ENCODE peak calls at places on chromosomes 11 and 22, in six cellular contexts. X, K, Q, B, E and Y are unnamed samples.

GRCh38 chr11:105609832-105610781 is at the start of gene GRIA4:
- DNase-seq in X (peak), K (no peak), Q (no peak), B (peak), E (peak), Y (peak)

GRCh38 chr11:394034-394857 is at the start of gene PKP3:
- DNase-seq in X (no peak), K (peak), Q (no peak), B (no peak), E (no peak), Y (peak)

GRCh38 chr22:43257549-43257948 is 70.6 kb upstream of the TTLL12 start:
- DNase-seq in X (no peak), K (no peak), Q (no peak), B (no peak), E (no peak), Y (peak)

GRCh38 chr11:86047275-86047991 is 21.5 kb downstream of the PICALM start:
- DNase-seq in X (no peak), K (no peak), Q (no peak), B (no peak), E (no peak), Y (no peak)

GRCh38 chr11:23959466-23959865 is 537.4 kb upstream of the LUZP2 start:
- DNase-seq in X (no peak), K (no peak), Q (no peak), B (no peak), E (no peak), Y (no peak)

GRCh38 chr11:14380947-14381555 is 22.1 kb upstream of the RRAS2 start:
- DNase-seq in X (peak), K (no peak), Q (no peak), B (peak), E (peak), Y (peak)

GRCh38 chr11:73784080-73784634 is 3.5 kb upstream of the MRPL48 start:
- DNase-seq in X (no peak), K (peak), Q (no peak), B (no peak), E (no peak), Y (no peak)

GRCh38 chr11:69153661-69154060 is 2.1 kb upstream of the SMIM38 start:
- DNase-seq in X (no peak), K (no peak), Q (no peak), B (no peak), E (no peak), Y (no peak)

GRCh38 chr11:10550503-10550902 is 9.5 kb upstream of the RNF141 start:
- DNase-seq in X (no peak), K (no peak), Q (no peak), B (no peak), E (no peak), Y (no peak)

DNA sequence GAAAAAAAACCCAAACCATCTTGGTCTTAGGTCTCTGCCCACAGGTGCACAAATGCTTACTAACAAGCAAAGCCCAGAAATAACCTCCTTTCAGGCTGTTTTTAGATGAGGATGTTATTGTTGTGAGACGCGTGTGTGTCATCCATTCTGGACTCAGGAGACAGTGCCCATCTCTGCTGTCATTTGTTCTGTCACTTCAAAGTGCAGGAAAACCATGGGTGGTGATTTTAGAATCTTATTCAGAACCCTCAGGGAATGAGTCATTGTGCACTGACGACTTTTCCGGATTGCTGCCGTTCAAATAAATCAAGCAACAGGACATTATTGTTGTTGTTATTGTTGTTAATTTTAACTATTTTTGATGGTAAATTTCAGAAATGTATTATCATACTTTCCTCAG is 110.3 kb downstream of the LRRC32 start:
- DNase-seq in X (no peak), K (no peak), Q (no peak), B (no peak), E (no peak), Y (no peak)
- H3K27ac ChIP-seq in X (no peak), K (no peak), Q (no peak), B (no peak), E (no peak), Y (no peak)

DNA sequence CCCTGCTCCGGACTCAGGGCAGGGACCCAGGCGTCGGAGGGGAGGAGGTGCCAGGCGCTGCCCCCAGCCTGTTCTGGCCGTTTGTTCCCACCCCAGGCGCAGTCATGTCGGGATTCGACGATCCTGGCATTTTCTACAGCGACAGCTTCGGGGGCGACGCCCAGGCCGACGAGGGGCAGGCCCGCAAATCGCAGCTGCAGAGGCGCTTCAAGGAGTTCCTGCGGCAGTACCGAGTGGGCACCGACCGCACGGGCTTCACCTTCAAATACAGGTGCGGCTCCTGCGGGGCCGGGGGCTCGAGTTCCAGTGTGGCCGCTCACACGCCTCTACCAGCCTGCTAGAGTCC is 368 bp downstream of the MCM5 start:
- DNase-seq in X (no peak), K (peak), Q (no peak), B (no peak), E (no peak), Y (no peak)
- TF ChIP-seq EP300 in X (no peak), K (no peak), Q (no peak), B (no peak), E (no peak), Y (no peak)

DNA sequence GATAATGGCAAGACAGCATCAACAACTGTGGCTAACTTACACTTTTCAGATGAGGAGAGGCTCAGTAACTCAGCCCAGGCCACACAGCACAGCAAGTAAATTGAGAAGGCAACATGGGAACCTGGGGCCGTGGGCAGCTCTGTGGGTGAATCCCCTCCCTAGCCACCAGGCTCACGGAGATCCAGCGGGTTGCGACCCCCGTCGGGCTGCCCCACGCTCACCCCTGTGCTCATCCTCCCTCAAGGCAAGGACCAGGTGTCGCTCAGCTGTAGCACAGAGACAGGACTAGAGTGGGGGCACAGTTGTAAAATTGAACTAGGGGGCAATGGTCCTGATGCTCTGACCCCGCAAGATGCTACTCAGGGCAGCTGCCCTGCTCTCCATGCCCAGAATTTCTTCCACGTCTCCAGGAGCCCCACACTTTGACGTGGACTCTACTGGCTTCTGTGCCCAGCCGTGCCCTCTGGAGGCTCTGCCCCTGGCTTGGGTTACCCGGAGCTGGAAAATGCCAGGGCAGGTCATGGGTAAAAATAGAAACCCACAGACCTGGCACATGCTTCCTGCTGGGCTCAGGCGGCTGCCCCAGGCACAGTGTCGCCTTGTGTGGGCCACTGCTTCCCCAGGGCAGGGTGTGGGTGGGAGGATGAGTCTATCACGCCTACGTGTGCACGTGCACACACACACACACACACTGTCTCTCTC is 9.0 kb downstream of the TUBA8 start:
- DNase-seq in X (no peak), K (no peak), Q (no peak), B (no peak), E (no peak), Y (peak)
- TF ChIP-seq POLR2AphosphoS5 in X (no peak), K (no peak), Q (no peak), B (no peak), E (no peak), Y (no peak)

DNA sequence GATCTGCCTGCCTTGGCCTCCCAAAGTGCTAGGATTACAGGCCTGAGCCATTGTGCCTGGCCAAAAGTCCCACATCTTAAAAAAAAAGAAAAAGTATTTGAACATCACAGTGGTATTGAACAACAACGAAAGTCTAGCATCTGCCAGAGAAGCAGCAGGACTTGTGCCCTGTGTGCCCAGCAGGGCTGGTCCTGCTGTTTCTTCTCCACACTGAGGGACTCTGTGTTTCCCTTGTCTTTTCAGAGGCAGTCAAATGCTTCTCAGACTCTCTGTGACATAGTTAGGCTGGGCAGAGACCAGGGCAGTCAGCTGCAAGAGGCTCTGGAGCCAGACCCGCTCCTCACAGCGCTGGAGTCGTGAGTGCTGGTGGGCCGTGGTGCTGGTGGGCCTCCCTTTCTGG is 56.2 kb downstream of the SBF1 start:
- DNase-seq in X (no peak), K (no peak), Q (no peak), B (no peak), E (no peak), Y (no peak)
- H3K27ac ChIP-seq in X (no peak), K (no peak), Q (no peak), B (no peak), E (no peak), Y (no peak)

GRCh38 chr22:24002272-24002671 is 3.0 kb downstream of the GSTT4 start:
- DNase-seq in X (no peak), K (no peak), Q (no peak), B (no peak), E (no peak), Y (no peak)

GRCh38 chr22:24002849-24003248 is 2.4 kb downstream of the GSTT4 start:
- DNase-seq in X (no peak), K (no peak), Q (no peak), B (no peak), E (no peak), Y (no peak)

GRCh38 chr22:24006207-24006913 is 1.1 kb upstream of the GSTT4 start:
- DNase-seq in X (no peak), K (no peak), Q (no peak), B (no peak), E (no peak), Y (no peak)

GRCh38 chr22:24005201-24005600 is at the start of gene GSTT4:
- DNase-seq in X (peak), K (no peak), Q (no peak), B (no peak), E (no peak), Y (peak)

GRCh38 chr22:24003887-24004286 is 1.4 kb downstream of the GSTT4 start:
- DNase-seq in X (peak), K (no peak), Q (no peak), B (no peak), E (no peak), Y (no peak)
- TF ChIP-seq EP300 in X (no peak), K (no peak), Q (no peak), B (no peak), E (no peak), Y (no peak)

DNA sequence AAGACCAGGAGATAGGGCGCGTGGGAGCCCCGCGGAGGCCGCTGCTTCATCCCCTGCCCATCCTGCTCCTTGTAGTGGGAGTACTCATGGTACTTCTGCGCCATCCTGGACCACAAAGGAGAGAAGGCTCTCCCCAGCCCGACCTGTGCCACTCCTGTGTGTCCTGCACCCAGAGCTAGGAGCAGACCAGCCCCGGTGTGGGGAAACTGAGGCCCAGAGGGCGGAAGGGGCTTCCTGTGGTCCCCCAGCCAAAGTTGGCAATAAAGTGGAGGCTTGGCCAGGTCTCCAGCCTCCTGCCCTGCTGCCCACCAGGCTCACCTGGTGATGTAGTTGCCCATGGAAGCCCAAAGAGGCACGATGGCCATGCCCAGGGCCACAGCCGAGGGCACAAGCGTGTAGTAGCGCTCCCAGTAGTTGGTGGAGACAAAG is 4.7 kb downstream of the UNC93B1 start:
- DNase-seq in X (no peak), K (no peak), Q (no peak), B (no peak), E (no peak), Y (no peak)
- TF ChIP-seq POLR2AphosphoS5 in X (no peak), K (no peak), Q (no peak), B (no peak), E (no peak), Y (no peak)

GRCh38 chr11:119207607-119208006 is 1.5 kb downstream of the CBL start:
- DNase-seq in X (no peak), K (no peak), Q (no peak), B (no peak), E (no peak), Y (no peak)

GRCh38 chr11:119206512-119207299 is 567 bp downstream of the CBL start:
- DNase-seq in X (peak), K (peak), Q (no peak), B (peak), E (peak), Y (no peak)

GRCh38 chr11:119207300-119207570 is 1.1 kb downstream of the CBL start:
- DNase-seq in X (no peak), K (no peak), Q (no peak), B (no peak), E (no peak), Y (no peak)

GRCh38 chr11:119209186-119209585 is 3.0 kb downstream of the CBL start:
- DNase-seq in X (no peak), K (no peak), Q (no peak), B (no peak), E (no peak), Y (no peak)

DNA sequence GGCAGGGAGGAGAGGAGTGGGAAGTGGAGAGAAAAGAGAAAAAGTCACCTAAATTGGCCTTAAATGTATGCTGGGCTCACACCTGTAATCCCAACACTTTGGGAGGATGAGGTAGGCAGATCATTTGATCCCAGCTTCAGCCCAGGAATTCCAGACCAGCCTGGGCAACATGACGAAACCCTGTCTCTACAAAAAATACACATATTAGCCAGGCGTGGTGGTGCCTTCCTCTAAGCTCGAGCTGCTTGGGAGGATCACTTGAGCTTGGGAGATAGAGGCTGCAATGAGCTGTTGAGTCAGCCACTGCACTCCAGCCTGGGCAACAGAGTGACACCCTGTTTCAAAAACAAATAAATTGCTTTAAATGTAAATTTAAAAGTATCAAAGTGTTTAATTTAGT is 3.9 kb downstream of the CBL start:
- DNase-seq in X (no peak), K (no peak), Q (no peak), B (no peak), E (no peak), Y (no peak)
- H3K27ac ChIP-seq in X (no peak), K (peak), Q (peak), B (no peak), E (no peak), Y (no peak)

DNA sequence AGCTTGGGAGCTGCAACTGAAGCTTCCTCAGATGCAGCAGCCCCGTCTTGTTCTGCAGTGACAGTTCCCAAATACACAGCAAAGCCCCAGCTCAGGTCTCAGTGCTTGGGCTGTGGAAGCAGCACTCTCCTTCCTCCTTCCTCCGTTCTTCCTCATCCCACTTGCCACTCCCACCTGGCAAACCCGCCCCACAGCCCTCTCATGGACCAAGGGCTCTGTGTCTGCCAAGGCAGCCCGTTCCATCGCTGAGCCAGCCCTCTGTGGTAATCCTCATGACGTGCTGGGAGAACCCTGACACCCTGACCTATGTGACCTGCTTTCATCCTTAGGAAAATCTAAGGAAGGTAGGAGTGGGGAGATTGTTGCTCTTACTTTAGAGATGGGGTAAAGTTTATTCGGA is 157.0 kb downstream of the DSCAML1 start:
- DNase-seq in X (peak), K (no peak), Q (no peak), B (no peak), E (no peak), Y (no peak)
- TF ChIP-seq EP300 in X (no peak), K (no peak), Q (no peak), B (no peak), E (no peak), Y (no peak)

DNA sequence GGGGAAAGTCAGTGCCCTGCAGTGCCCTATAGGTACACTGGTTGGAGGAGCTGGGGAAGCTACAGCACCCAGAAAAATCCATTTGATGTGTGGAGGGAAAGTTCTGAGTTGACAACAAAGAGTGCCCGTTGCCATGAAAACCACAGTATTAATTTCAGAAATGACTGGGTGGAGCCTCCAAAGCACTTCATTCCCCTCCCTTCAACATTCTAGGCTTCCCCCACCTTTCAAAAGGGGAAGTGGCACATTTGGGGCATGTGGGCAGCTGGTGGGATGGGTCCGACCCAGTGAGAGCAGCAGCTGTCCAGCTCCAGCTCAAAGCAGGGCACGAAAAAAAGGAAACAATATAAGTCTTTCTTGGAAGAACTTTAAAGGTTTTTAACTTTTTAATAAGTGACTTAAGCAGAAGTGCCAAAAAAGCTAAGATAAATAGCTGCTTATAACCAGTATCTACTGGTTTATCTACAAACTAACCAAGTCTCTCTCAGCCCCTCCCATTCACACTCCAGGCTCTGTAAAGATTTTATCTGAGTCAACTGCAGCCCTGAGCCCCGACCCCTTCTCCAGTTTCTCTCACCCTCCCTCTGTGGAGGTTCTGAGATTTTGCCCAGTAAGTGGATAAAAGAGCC is 9.0 kb upstream of the AHNAK start:
- DNase-seq in X (peak), K (peak), Q (peak), B (no peak), E (peak), Y (no peak)
- TF ChIP-seq POLR2AphosphoS5 in X (no peak), K (no peak), Q (no peak), B (no peak), E (no peak), Y (no peak)

GRCh38 chr11:119423459-119424254 is 685 bp upstream of the THY1 start:
- DNase-seq in X (no peak), K (no peak), Q (no peak), B (no peak), E (no peak), Y (no peak)

GRCh38 chr11:119422505-119423416 is at the start of gene THY1:
- DNase-seq in X (no peak), K (no peak), Q (no peak), B (peak), E (no peak), Y (no peak)

GRCh38 chr11:119421351-119421750 is 1.6 kb downstream of the THY1 start:
- DNase-seq in X (no peak), K (no peak), Q (no peak), B (no peak), E (no peak), Y (no peak)

GRCh38 chr11:119420631-119421030 is 2.3 kb downstream of the THY1 start:
- DNase-seq in X (no peak), K (no peak), Q (no peak), B (no peak), E (no peak), Y (no peak)

DNA sequence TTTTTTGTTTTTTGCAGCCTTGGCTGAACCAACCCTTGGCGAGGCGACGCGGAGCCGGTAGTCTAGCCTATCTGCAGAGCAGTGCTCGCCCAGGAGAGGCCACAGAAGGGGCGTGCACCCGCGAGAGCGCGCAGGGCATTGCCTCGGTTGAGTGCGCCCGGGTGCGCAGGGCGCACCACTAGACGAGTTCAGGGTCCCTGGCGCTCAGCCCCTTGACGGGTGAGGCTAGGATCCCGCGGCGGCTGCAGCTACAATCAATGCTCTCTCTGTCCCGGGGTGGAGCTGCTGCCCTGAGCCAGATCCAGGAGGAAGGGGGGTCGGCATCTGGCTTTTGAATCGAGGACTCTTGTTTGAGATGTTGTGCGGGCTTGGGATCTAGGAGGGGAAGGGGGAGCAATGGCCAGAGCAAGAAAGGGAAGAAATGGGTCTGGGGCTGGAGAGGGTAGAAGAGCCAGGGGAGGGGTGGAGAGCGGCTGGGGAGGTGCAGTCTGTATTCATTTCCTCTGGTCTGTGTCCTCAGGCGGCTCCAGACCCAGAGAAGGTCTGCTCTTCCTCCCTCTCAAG is 949 bp downstream of the THY1 start:
- DNase-seq in X (no peak), K (no peak), Q (no peak), B (no peak), E (no peak), Y (no peak)
- H3K27ac ChIP-seq in X (peak), K (no peak), Q (no peak), B (peak), E (peak), Y (no peak)